ENCODE peak calls at places on chromosome 6, in seven cellular contexts. One of them, this sample, is unnamed.

GRCh38 chr6:82976179-82976578 is 89.5 kb downstream of the UBE3D start:
- DNase-seq in body of pancreas: no peak
- DNase-seq in effector memory CD4-positive, alpha-beta T cell: no peak
- DNase-seq in heart left ventricle: no peak
- DNase-seq in brain microvascular endothelial cell: no peak
- DNase-seq in lower leg skin: no peak
- DNase-seq in GM23248: no peak
- DNase-seq in this sample: no peak

GRCh38 chr6:128064540-128064895 is 163.7 kb upstream of the THEMIS start:
- DNase-seq in body of pancreas: no peak
- DNase-seq in effector memory CD4-positive, alpha-beta T cell: no peak
- DNase-seq in heart left ventricle: no peak
- DNase-seq in brain microvascular endothelial cell: no peak
- DNase-seq in lower leg skin: no peak
- DNase-seq in GM23248: no peak
- DNase-seq in this sample: no peak

GRCh38 chr6:32081168-32081624 is 27.9 kb downstream of the TNXB start:
- DNase-seq in body of pancreas: no peak
- DNase-seq in effector memory CD4-positive, alpha-beta T cell: no peak
- DNase-seq in heart left ventricle: peak
- DNase-seq in brain microvascular endothelial cell: peak
- DNase-seq in lower leg skin: peak
- DNase-seq in GM23248: peak
- DNase-seq in this sample: peak

GRCh38 chr6:167930300-167930699 is 67.2 kb upstream of the KIF25 start:
- DNase-seq in body of pancreas: no peak
- DNase-seq in effector memory CD4-positive, alpha-beta T cell: no peak
- DNase-seq in heart left ventricle: no peak
- DNase-seq in brain microvascular endothelial cell: peak
- DNase-seq in lower leg skin: no peak
- DNase-seq in GM23248: peak
- DNase-seq in this sample: peak

GRCh38 chr6:100171533-100172321 is 177.7 kb upstream of the MCHR2 start:
- DNase-seq in body of pancreas: no peak
- DNase-seq in effector memory CD4-positive, alpha-beta T cell: no peak
- DNase-seq in heart left ventricle: no peak
- DNase-seq in brain microvascular endothelial cell: no peak
- DNase-seq in lower leg skin: no peak
- DNase-seq in GM23248: peak
- DNase-seq in this sample: no peak

GRCh38 chr6:150996968-150997367 is 131.5 kb downstream of the MTHFD1L start:
- DNase-seq in body of pancreas: no peak
- DNase-seq in effector memory CD4-positive, alpha-beta T cell: no peak
- DNase-seq in heart left ventricle: no peak
- DNase-seq in brain microvascular endothelial cell: no peak
- DNase-seq in lower leg skin: no peak
- DNase-seq in GM23248: no peak
- DNase-seq in this sample: no peak

GRCh38 chr6:47709160-47709559 is 10.8 kb downstream of the ADGRF4 start:
- DNase-seq in body of pancreas: no peak
- DNase-seq in effector memory CD4-positive, alpha-beta T cell: no peak
- DNase-seq in heart left ventricle: no peak
- DNase-seq in brain microvascular endothelial cell: no peak
- DNase-seq in lower leg skin: no peak
- DNase-seq in GM23248: no peak
- DNase-seq in this sample: no peak

GRCh38 chr6:3856576-3856975 is 7.4 kb downstream of the FAM50B start:
- DNase-seq in body of pancreas: no peak
- DNase-seq in effector memory CD4-positive, alpha-beta T cell: no peak
- DNase-seq in heart left ventricle: no peak
- DNase-seq in brain microvascular endothelial cell: no peak
- DNase-seq in lower leg skin: no peak
- DNase-seq in GM23248: no peak
- DNase-seq in this sample: no peak

GRCh38 chr6:111406200-111406711 is 76.8 kb downstream of the REV3L start:
- DNase-seq in body of pancreas: no peak
- DNase-seq in effector memory CD4-positive, alpha-beta T cell: no peak
- DNase-seq in heart left ventricle: no peak
- DNase-seq in brain microvascular endothelial cell: no peak
- DNase-seq in lower leg skin: no peak
- DNase-seq in GM23248: no peak
- DNase-seq in this sample: no peak

GRCh38 chr6:25354078-25354940 is 75.1 kb downstream of the CARMIL1 start:
- DNase-seq in body of pancreas: no peak
- DNase-seq in effector memory CD4-positive, alpha-beta T cell: no peak
- DNase-seq in heart left ventricle: no peak
- DNase-seq in brain microvascular endothelial cell: no peak
- DNase-seq in lower leg skin: no peak
- DNase-seq in GM23248: peak
- DNase-seq in this sample: peak

GRCh38 chr6:154580397-154581135 is 70.1 kb upstream of the CNKSR3 start:
- DNase-seq in body of pancreas: no peak
- DNase-seq in effector memory CD4-positive, alpha-beta T cell: no peak
- DNase-seq in heart left ventricle: no peak
- DNase-seq in brain microvascular endothelial cell: no peak
- DNase-seq in lower leg skin: no peak
- DNase-seq in GM23248: no peak
- DNase-seq in this sample: no peak

GRCh38 chr6:160945516-160946177 is 45.9 kb upstream of the MAP3K4 start:
- DNase-seq in body of pancreas: no peak
- DNase-seq in effector memory CD4-positive, alpha-beta T cell: no peak
- DNase-seq in heart left ventricle: no peak
- DNase-seq in brain microvascular endothelial cell: no peak
- DNase-seq in lower leg skin: no peak
- DNase-seq in GM23248: no peak
- DNase-seq in this sample: no peak

GRCh38 chr6:885051-885590 is 192.2 kb upstream of the EXOC2 start:
- DNase-seq in body of pancreas: no peak
- DNase-seq in effector memory CD4-positive, alpha-beta T cell: no peak
- DNase-seq in heart left ventricle: no peak
- DNase-seq in brain microvascular endothelial cell: no peak
- DNase-seq in lower leg skin: no peak
- DNase-seq in GM23248: no peak
- DNase-seq in this sample: no peak

GRCh38 chr6:474454-475185 is 83.1 kb downstream of the IRF4 start:
- DNase-seq in body of pancreas: no peak
- DNase-seq in effector memory CD4-positive, alpha-beta T cell: peak
- DNase-seq in heart left ventricle: no peak
- DNase-seq in brain microvascular endothelial cell: peak
- DNase-seq in lower leg skin: no peak
- DNase-seq in GM23248: no peak
- DNase-seq in this sample: no peak

GRCh38 chr6:66376021-66376420 is 669.0 kb upstream of the EYS start:
- DNase-seq in body of pancreas: no peak
- DNase-seq in effector memory CD4-positive, alpha-beta T cell: no peak
- DNase-seq in heart left ventricle: no peak
- DNase-seq in brain microvascular endothelial cell: no peak
- DNase-seq in lower leg skin: no peak
- DNase-seq in GM23248: peak
- DNase-seq in this sample: no peak

GRCh38 chr6:149820506-149820905 is 43.7 kb downstream of the LRP11 start:
- DNase-seq in body of pancreas: no peak
- DNase-seq in effector memory CD4-positive, alpha-beta T cell: no peak
- DNase-seq in heart left ventricle: no peak
- DNase-seq in brain microvascular endothelial cell: no peak
- DNase-seq in lower leg skin: no peak
- DNase-seq in GM23248: no peak
- DNase-seq in this sample: no peak

GRCh38 chr6:41658551-41659069 is 20.3 kb downstream of the MDFI start:
- DNase-seq in body of pancreas: no peak
- DNase-seq in effector memory CD4-positive, alpha-beta T cell: no peak
- DNase-seq in heart left ventricle: no peak
- DNase-seq in brain microvascular endothelial cell: no peak
- DNase-seq in lower leg skin: no peak
- DNase-seq in GM23248: no peak
- DNase-seq in this sample: no peak

GRCh38 chr6:133337312-133337711 is 96.2 kb downstream of the EYA4 start:
- DNase-seq in body of pancreas: no peak
- DNase-seq in effector memory CD4-positive, alpha-beta T cell: no peak
- DNase-seq in heart left ventricle: no peak
- DNase-seq in brain microvascular endothelial cell: no peak
- DNase-seq in lower leg skin: no peak
- DNase-seq in GM23248: peak
- DNase-seq in this sample: no peak

GRCh38 chr6:143958839-143959399 is 49.1 kb downstream of the PLAGL1 start:
- DNase-seq in body of pancreas: no peak
- DNase-seq in effector memory CD4-positive, alpha-beta T cell: no peak
- DNase-seq in heart left ventricle: no peak
- DNase-seq in brain microvascular endothelial cell: no peak
- DNase-seq in lower leg skin: no peak
- DNase-seq in GM23248: no peak
- DNase-seq in this sample: no peak

DNA sequence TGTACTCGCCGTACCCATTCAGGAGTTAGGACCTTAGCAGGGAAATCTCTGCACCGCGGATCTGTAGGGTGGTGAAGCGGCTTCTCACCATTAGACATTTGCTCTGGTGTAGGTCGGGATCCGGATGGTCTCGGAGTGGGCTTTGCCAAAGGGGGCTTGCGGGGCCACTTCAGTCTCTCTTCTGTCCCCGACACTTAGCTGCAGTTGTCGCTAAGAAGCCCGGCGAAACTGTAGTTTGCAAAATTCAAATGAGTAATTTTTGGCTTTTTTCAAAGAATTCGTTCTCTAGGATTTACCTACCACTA is 433 bp downstream of the QRSL1 start:
- DNase-seq in body of pancreas: no peak
- DNase-seq in effector memory CD4-positive, alpha-beta T cell: no peak
- DNase-seq in heart left ventricle: no peak
- DNase-seq in brain microvascular endothelial cell: no peak
- DNase-seq in lower leg skin: no peak
- DNase-seq in GM23248: no peak
- DNase-seq in this sample: no peak
- H3K4me3 ChIP-seq in body of pancreas: peak
- H3K4me3 ChIP-seq in effector memory CD4-positive, alpha-beta T cell: peak
- H3K4me3 ChIP-seq in heart left ventricle: peak
- H3K4me3 ChIP-seq in brain microvascular endothelial cell: peak
- H3K4me3 ChIP-seq in lower leg skin: peak
- H3K4me3 ChIP-seq in GM23248: peak
- H3K4me3 ChIP-seq in this sample: peak

GRCh38 chr6:134537146-134537555 is 219.2 kb upstream of the SGK1 start:
- DNase-seq in body of pancreas: no peak
- DNase-seq in effector memory CD4-positive, alpha-beta T cell: no peak
- DNase-seq in heart left ventricle: no peak
- DNase-seq in brain microvascular endothelial cell: peak
- DNase-seq in lower leg skin: no peak
- DNase-seq in GM23248: peak
- DNase-seq in this sample: peak
- H3K4me3 ChIP-seq in body of pancreas: no peak
- H3K4me3 ChIP-seq in effector memory CD4-positive, alpha-beta T cell: no peak
- H3K4me3 ChIP-seq in heart left ventricle: no peak
- H3K4me3 ChIP-seq in brain microvascular endothelial cell: no peak
- H3K4me3 ChIP-seq in lower leg skin: no peak
- H3K4me3 ChIP-seq in GM23248: no peak
- H3K4me3 ChIP-seq in this sample: no peak

GRCh38 chr6:146357578-146358340 is 185.9 kb upstream of the RAB32 start:
- DNase-seq in body of pancreas: no peak
- DNase-seq in effector memory CD4-positive, alpha-beta T cell: no peak
- DNase-seq in heart left ventricle: no peak
- DNase-seq in brain microvascular endothelial cell: peak
- DNase-seq in lower leg skin: no peak
- DNase-seq in GM23248: peak
- DNase-seq in this sample: peak
- H3K4me3 ChIP-seq in body of pancreas: no peak
- H3K4me3 ChIP-seq in effector memory CD4-positive, alpha-beta T cell: no peak
- H3K4me3 ChIP-seq in heart left ventricle: no peak
- H3K4me3 ChIP-seq in brain microvascular endothelial cell: peak
- H3K4me3 ChIP-seq in lower leg skin: no peak
- H3K4me3 ChIP-seq in GM23248: peak
- H3K4me3 ChIP-seq in this sample: no peak

GRCh38 chr6:13395272-13396237 is 67.2 kb upstream of the TBC1D7 start:
- DNase-seq in body of pancreas: peak
- DNase-seq in effector memory CD4-positive, alpha-beta T cell: no peak
- DNase-seq in heart left ventricle: peak
- DNase-seq in brain microvascular endothelial cell: peak
- DNase-seq in lower leg skin: no peak
- DNase-seq in GM23248: peak
- DNase-seq in this sample: peak

GRCh38 chr6:13397359-13398080 is 69.2 kb upstream of the TBC1D7 start:
- DNase-seq in body of pancreas: no peak
- DNase-seq in effector memory CD4-positive, alpha-beta T cell: no peak
- DNase-seq in heart left ventricle: no peak
- DNase-seq in brain microvascular endothelial cell: no peak
- DNase-seq in lower leg skin: no peak
- DNase-seq in GM23248: no peak
- DNase-seq in this sample: no peak

GRCh38 chr6:13398421-13398994 is 70.2 kb upstream of the TBC1D7 start:
- DNase-seq in body of pancreas: no peak
- DNase-seq in effector memory CD4-positive, alpha-beta T cell: no peak
- DNase-seq in heart left ventricle: no peak
- DNase-seq in brain microvascular endothelial cell: no peak
- DNase-seq in lower leg skin: no peak
- DNase-seq in GM23248: no peak
- DNase-seq in this sample: no peak

GRCh38 chr6:13398081-13398406 is 69.7 kb upstream of the TBC1D7 start:
- DNase-seq in body of pancreas: no peak
- DNase-seq in effector memory CD4-positive, alpha-beta T cell: no peak
- DNase-seq in heart left ventricle: no peak
- DNase-seq in brain microvascular endothelial cell: no peak
- DNase-seq in lower leg skin: no peak
- DNase-seq in GM23248: no peak
- DNase-seq in this sample: no peak

DNA sequence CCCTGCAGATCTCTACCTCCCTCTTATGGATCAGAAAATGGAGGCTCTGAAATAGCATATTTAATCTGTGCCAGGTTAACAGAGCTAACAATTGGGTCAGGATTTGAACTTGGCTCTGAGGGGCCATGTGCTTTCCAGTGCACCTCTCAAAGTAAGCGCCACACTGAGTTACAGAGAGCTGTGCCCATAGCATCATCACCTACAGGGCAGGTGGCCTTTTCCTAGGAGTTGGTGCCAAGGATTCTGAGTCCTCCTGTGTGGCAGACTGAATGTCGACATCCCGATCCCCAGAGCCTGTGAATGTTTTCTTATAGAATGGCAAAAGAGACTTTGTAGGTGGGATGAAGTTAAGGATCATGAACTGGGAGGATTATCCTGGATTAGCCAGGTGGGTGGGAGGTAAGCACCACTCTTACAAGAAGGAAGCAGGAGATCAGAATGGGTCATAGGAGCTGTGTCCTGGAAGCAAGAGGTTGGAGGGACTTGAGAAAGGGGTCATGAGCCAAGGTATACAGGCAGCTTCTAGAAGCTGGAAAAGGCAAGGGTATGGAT is 68.0 kb upstream of the TBC1D7 start:
- DNase-seq in body of pancreas: no peak
- DNase-seq in effector memory CD4-positive, alpha-beta T cell: no peak
- DNase-seq in heart left ventricle: no peak
- DNase-seq in brain microvascular endothelial cell: no peak
- DNase-seq in lower leg skin: no peak
- DNase-seq in GM23248: no peak
- DNase-seq in this sample: no peak
- H3K4me3 ChIP-seq in body of pancreas: no peak
- H3K4me3 ChIP-seq in effector memory CD4-positive, alpha-beta T cell: no peak
- H3K4me3 ChIP-seq in heart left ventricle: no peak
- H3K4me3 ChIP-seq in brain microvascular endothelial cell: no peak
- H3K4me3 ChIP-seq in lower leg skin: no peak
- H3K4me3 ChIP-seq in GM23248: no peak
- H3K4me3 ChIP-seq in this sample: no peak

GRCh38 chr6:137157601-137158000 is 15.8 kb downstream of the IL22RA2 start:
- DNase-seq in body of pancreas: no peak
- DNase-seq in effector memory CD4-positive, alpha-beta T cell: no peak
- DNase-seq in heart left ventricle: no peak
- DNase-seq in brain microvascular endothelial cell: no peak
- DNase-seq in lower leg skin: no peak
- DNase-seq in GM23248: no peak
- DNase-seq in this sample: peak
- H3K4me3 ChIP-seq in body of pancreas: no peak
- H3K4me3 ChIP-seq in effector memory CD4-positive, alpha-beta T cell: no peak
- H3K4me3 ChIP-seq in heart left ventricle: no peak
- H3K4me3 ChIP-seq in brain microvascular endothelial cell: no peak
- H3K4me3 ChIP-seq in lower leg skin: no peak
- H3K4me3 ChIP-seq in GM23248: no peak
- H3K4me3 ChIP-seq in this sample: no peak

This sample was measured in fibroblast of villous mesenchyme.